ENCODE peak calls at places on chromosomes 2 and 18, in four cellular contexts. One of them, this sample, is unnamed.

GRCh38 chr2:130798472-130799221 is 38.1 kb upstream of the ARHGEF4 start:
- DNase-seq in astrocyte: no peak
- DNase-seq in GM12865: no peak
- DNase-seq in epithelial cell of esophagus: peak
- DNase-seq in this sample: no peak

GRCh38 chr18:34901299-34901698 is 139.9 kb upstream of the MAPRE2 start:
- DNase-seq in astrocyte: no peak
- DNase-seq in GM12865: no peak
- DNase-seq in epithelial cell of esophagus: no peak
- DNase-seq in this sample: no peak

GRCh38 chr2:192570786-192571185 is 376.1 kb upstream of the TMEFF2 start:
- DNase-seq in astrocyte: no peak
- DNase-seq in GM12865: no peak
- DNase-seq in epithelial cell of esophagus: peak
- DNase-seq in this sample: no peak

GRCh38 chr2:182761903-182762302 is 45.8 kb downstream of the DNAJC10 start:
- DNase-seq in astrocyte: peak
- DNase-seq in GM12865: no peak
- DNase-seq in epithelial cell of esophagus: peak
- DNase-seq in this sample: no peak

GRCh38 chr2:127027715-127028114 is 79.2 kb downstream of the BIN1 start:
- DNase-seq in astrocyte: no peak
- DNase-seq in GM12865: no peak
- DNase-seq in epithelial cell of esophagus: no peak
- DNase-seq in this sample: no peak

GRCh38 chr2:204453730-204454167 is 91.5 kb upstream of the PARD3B start:
- DNase-seq in astrocyte: no peak
- DNase-seq in GM12865: no peak
- DNase-seq in epithelial cell of esophagus: no peak
- DNase-seq in this sample: no peak

GRCh38 chr2:119697290-119698013 is 18.5 kb downstream of the TMEM177 start:
- DNase-seq in astrocyte: no peak
- DNase-seq in GM12865: peak
- DNase-seq in epithelial cell of esophagus: no peak
- DNase-seq in this sample: no peak

GRCh38 chr2:203817147-203817546 is 50.4 kb upstream of the CTLA4 start:
- DNase-seq in astrocyte: no peak
- DNase-seq in GM12865: no peak
- DNase-seq in epithelial cell of esophagus: no peak
- DNase-seq in this sample: no peak

DNA sequence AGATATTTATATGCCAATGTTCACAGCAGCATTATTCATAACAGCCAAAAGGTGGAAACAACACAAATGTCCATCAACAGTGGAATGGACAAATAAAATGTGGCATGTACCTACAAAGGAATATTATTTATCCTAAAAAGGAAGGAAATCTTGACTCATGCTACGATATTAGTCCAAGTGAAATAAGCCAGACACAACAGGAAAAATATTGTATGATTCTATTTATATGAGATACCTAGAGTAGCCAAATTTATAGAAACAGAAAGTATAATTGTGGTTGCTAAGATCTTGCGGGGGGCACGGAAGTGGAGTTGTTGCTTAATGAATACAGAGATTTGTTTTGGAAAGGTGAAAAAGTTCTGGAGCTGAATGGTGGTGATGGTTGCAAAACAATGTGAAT is 33.0 kb upstream of the CCDC150 start:
- DNase-seq in astrocyte: no peak
- DNase-seq in GM12865: no peak
- DNase-seq in epithelial cell of esophagus: no peak
- DNase-seq in this sample: no peak
- H3K4me3 ChIP-seq in astrocyte: no peak
- H3K4me3 ChIP-seq in GM12865: no peak
- H3K4me3 ChIP-seq in epithelial cell of esophagus: no peak
- H3K4me3 ChIP-seq in this sample: no peak

DNA sequence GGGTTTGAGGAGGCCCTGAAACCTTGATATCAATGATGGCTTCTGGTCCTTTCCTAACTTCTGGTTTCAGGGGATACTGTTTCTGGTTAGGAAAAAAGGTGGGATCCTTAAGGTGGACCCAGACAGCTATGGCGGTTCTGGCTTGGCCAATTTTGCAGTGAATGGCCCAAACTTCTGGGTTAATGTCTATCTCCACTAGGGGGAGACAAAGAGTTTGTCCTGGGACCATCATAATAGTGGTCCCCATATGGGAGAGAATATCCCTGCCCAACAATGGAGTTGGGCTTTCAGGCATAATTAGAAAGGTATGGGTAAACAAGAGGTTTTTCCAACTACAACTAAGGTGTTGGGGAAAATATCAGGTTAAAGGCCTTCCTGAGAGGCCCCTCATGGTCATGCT is 273.5 kb downstream of the CALCRL start:
- DNase-seq in astrocyte: no peak
- DNase-seq in GM12865: no peak
- DNase-seq in epithelial cell of esophagus: no peak
- DNase-seq in this sample: no peak
- TF ChIP-seq CTCF in astrocyte: peak
- TF ChIP-seq CTCF in GM12865: peak
- TF ChIP-seq CTCF in epithelial cell of esophagus: peak
- TF ChIP-seq CTCF in this sample: no peak

GRCh38 chr2:172107690-172108586 is 5.2 kb upstream of the DLX2 start:
- DNase-seq in astrocyte: no peak
- DNase-seq in GM12865: no peak
- DNase-seq in epithelial cell of esophagus: no peak
- DNase-seq in this sample: no peak

GRCh38 chr2:172106128-172106961 is 3.6 kb upstream of the DLX2 start:
- DNase-seq in astrocyte: no peak
- DNase-seq in GM12865: peak
- DNase-seq in epithelial cell of esophagus: peak
- DNase-seq in this sample: no peak

GRCh38 chr2:172103471-172104292 is 982 bp upstream of the DLX2 start:
- DNase-seq in astrocyte: peak
- DNase-seq in GM12865: peak
- DNase-seq in epithelial cell of esophagus: peak
- DNase-seq in this sample: peak

GRCh38 chr2:172102858-172103359 is at the start of gene DLX2:
- DNase-seq in astrocyte: peak
- DNase-seq in GM12865: peak
- DNase-seq in epithelial cell of esophagus: peak
- DNase-seq in this sample: no peak

GRCh38 chr2:172105715-172106124 is 3.0 kb upstream of the DLX2 start:
- DNase-seq in astrocyte: no peak
- DNase-seq in GM12865: no peak
- DNase-seq in epithelial cell of esophagus: no peak
- DNase-seq in this sample: no peak
- H3K4me3 ChIP-seq in astrocyte: peak
- H3K4me3 ChIP-seq in GM12865: no peak
- H3K4me3 ChIP-seq in epithelial cell of esophagus: peak
- H3K4me3 ChIP-seq in this sample: peak

GRCh38 chr2:55618649-55619055 is 1.2 kb upstream of the PPP4R3B start:
- DNase-seq in astrocyte: peak
- DNase-seq in GM12865: peak
- DNase-seq in epithelial cell of esophagus: peak
- DNase-seq in this sample: no peak
- TF ChIP-seq CTCF in astrocyte: no peak
- TF ChIP-seq CTCF in GM12865: no peak
- TF ChIP-seq CTCF in epithelial cell of esophagus: no peak
- TF ChIP-seq CTCF in this sample: no peak

GRCh38 chr2:10178751-10179150 is 56.2 kb downstream of the RRM2 start:
- DNase-seq in astrocyte: no peak
- DNase-seq in GM12865: no peak
- DNase-seq in epithelial cell of esophagus: no peak
- DNase-seq in this sample: no peak
- H3K4me3 ChIP-seq in astrocyte: no peak
- H3K4me3 ChIP-seq in GM12865: no peak
- H3K4me3 ChIP-seq in epithelial cell of esophagus: no peak
- H3K4me3 ChIP-seq in this sample: no peak

GRCh38 chr2:145638675-145639074 is 1118.8 kb upstream of the ZEB2 start:
- DNase-seq in astrocyte: no peak
- DNase-seq in GM12865: peak
- DNase-seq in epithelial cell of esophagus: no peak
- DNase-seq in this sample: no peak
- TF ChIP-seq CTCF in astrocyte: peak
- TF ChIP-seq CTCF in GM12865: no peak
- TF ChIP-seq CTCF in epithelial cell of esophagus: peak
- TF ChIP-seq CTCF in this sample: no peak

GRCh38 chr18:36441426-36441870 is 143.9 kb downstream of the FHOD3 start:
- DNase-seq in astrocyte: no peak
- DNase-seq in GM12865: no peak
- DNase-seq in epithelial cell of esophagus: no peak
- DNase-seq in this sample: no peak
- H3K4me3 ChIP-seq in astrocyte: no peak
- H3K4me3 ChIP-seq in GM12865: no peak
- H3K4me3 ChIP-seq in epithelial cell of esophagus: no peak
- H3K4me3 ChIP-seq in this sample: peak

This sample was measured in ascending aorta.